ENCODE peak calls at places on chromosomes 11 and 22, in six cellular contexts. K is H9, S is Peyer's patch, V is cardiac muscle cell, E is neural progenitor cell, Q is NT2/D1. O is an unnamed sample. For H3K4me1 and H3K9me3, the result is how much of the 10 kb centered on the place peaks cover.

GRCh38 chr11:123047947-123048293 is 14.0 kb downstream of the HSPA8 start:
- DNase-seq in K (no peak), S (no peak), V (no peak), E (no peak), Q (no peak), O (no peak)

GRCh38 chr11:7270233-7270760 is 18.6 kb downstream of the SYT9 start:
- DNase-seq in K (no peak), S (no peak), V (no peak), E (no peak), Q (no peak), O (no peak)

GRCh38 chr22:25551396-25551795 is 13.1 kb upstream of the GRK3 start:
- DNase-seq in K (no peak), S (no peak), V (peak), E (no peak), Q (no peak), O (no peak)

GRCh38 chr11:2215561-2216399 is 44.2 kb upstream of the TH start:
- DNase-seq in K (peak), S (no peak), V (no peak), E (no peak), Q (no peak), O (peak)

GRCh38 chr11:134538793-134539192 is 126.8 kb upstream of the B3GAT1 start:
- DNase-seq in K (no peak), S (no peak), V (no peak), E (no peak), Q (no peak), O (peak)

GRCh38 chr11:95324826-95325225 is 93.8 kb upstream of the SESN3 start:
- DNase-seq in K (no peak), S (no peak), V (no peak), E (no peak), Q (no peak), O (no peak)

GRCh38 chr11:13596601-13597000 is 71.9 kb upstream of the FAR1 start:
- DNase-seq in K (no peak), S (no peak), V (no peak), E (no peak), Q (no peak), O (no peak)

GRCh38 chr11:100741866-100742625 is 55.0 kb downstream of the ARHGAP42 start:
- DNase-seq in K (no peak), S (no peak), V (no peak), E (no peak), Q (no peak), O (no peak)

GRCh38 chr22:50176850-50177536 is 6.5 kb downstream of the PANX2 start:
- DNase-seq in K (no peak), S (no peak), V (no peak), E (no peak), Q (no peak), O (peak)

GRCh38 chr11:61973603-61974162 is 6.2 kb upstream of the FTH1 start:
- DNase-seq in K (no peak), S (no peak), V (no peak), E (peak), Q (no peak), O (peak)

GRCh38 chr22:43553451-43554258 is 141.8 kb downstream of the MPPED1 start:
- DNase-seq in K (no peak), S (no peak), V (no peak), E (no peak), Q (no peak), O (no peak)

GRCh38 chr11:62664405-62665074 is 470 bp downstream of the C11orf98 start:
- DNase-seq in K (peak), S (no peak), V (peak), E (no peak), Q (no peak), O (no peak)

GRCh38 chr22:20290045-20290392 is 21.9 kb upstream of the RTN4R start:
- DNase-seq in K (no peak), S (no peak), V (no peak), E (no peak), Q (no peak), O (no peak)

GRCh38 chr11:130773436-130773835 is 142.8 kb downstream of the SNX19 start:
- DNase-seq in K (no peak), S (no peak), V (no peak), E (no peak), Q (no peak), O (no peak)
- H3K4me1 ChIP-seq in K (under half), S (under half), V (under half), E (under half), Q (under half), O (under half)

DNA sequence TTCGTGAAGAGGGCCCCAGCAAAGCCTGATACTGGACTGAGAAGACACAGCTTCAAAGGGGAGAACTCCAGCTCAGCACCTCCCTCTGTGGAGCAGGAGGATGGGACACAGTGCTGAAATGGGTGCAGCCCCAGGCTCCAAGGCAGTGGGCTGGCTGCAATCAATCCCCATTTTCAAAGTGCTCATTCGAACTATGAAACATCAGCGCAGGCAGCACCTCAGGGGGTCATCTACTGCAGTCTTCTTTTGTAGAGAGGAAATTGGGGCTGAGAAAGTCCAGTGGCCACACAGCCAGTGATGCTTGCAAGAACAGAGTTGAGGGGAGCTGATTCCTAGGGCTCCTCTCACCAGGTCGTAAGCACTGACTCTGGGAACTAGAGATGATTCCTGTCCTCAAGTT is 25.1 kb downstream of the OPCML start:
- DNase-seq in K (peak), S (no peak), V (no peak), E (no peak), Q (no peak), O (no peak)
- H3K9me3 ChIP-seq in K (under half), S (under half), V (under half), E (under half), Q (under half), O (under half)

GRCh38 chr11:65915821-65916251 is 3.0 kb downstream of the C11orf68 start:
- DNase-seq in K (peak), S (peak), V (peak), E (no peak), Q (peak), O (no peak)
- H3K4me1 ChIP-seq in K (under half), S (under half), V (under half), E (under half), Q (under half), O (under half)

DNA sequence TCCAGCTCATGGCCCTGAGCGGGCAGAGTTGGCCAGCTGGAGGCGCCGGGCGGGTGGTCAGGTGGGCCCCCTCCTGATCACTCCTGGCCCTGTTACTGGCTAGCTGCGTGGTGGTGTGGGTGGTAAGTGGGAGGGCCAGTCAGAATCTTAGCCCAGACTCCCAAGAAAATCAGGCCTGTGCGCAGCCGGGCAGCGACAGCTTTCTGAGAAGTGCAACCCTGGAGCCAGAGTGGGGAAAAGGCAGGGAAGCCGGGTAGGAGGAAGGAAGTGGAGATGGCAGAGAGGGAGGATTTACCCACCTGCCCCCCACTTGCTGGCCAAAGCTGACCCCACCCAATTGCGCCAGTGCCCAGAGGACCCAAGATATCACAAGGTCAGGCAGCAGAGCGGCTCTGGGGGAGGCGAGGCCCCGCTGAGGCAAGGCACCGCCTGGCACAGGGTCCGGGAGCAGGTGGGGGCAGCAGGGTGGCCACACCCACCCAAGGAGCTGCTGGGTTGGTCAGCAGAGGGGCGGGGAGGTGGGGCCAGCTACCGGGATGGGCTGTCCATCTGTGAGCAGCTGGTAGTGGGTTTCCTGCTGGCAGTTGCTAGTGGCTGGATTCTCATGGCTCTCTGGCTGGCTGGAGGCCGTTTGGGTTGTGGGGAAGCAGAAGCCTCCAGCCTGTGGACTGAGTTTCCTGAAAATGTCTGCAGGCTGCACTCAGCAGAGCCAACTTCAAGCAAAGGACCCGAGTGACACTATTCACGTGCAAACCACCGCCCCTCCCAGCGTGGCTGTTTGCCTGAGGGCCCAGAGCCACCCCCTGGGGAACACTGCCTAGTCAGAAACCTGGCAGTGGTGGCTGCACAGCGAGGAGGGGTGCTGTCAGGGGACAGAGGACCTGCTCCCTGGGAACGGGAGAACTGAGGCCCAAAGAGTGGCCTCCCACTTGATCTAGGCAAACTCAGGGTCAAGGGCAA is 196.3 kb downstream of the IGLL1 start:
- DNase-seq in K (peak), S (peak), V (peak), E (peak), Q (no peak), O (peak)
- H3K9me3 ChIP-seq in K (under half), S (under half), V (under half), E (under half), Q (under half), O (under half)

GRCh38 chr11:78797559-78797958 is 222.9 kb upstream of the NARS2 start:
- DNase-seq in K (no peak), S (no peak), V (no peak), E (no peak), Q (no peak), O (no peak)

GRCh38 chr11:78800089-78800690 is 225.5 kb upstream of the NARS2 start:
- DNase-seq in K (no peak), S (no peak), V (no peak), E (peak), Q (no peak), O (no peak)

GRCh38 chr11:78796956-78797355 is 222.3 kb upstream of the NARS2 start:
- DNase-seq in K (no peak), S (no peak), V (peak), E (no peak), Q (no peak), O (no peak)

GRCh38 chr11:78800756-78801155 is 226.1 kb upstream of the NARS2 start:
- DNase-seq in K (no peak), S (no peak), V (peak), E (no peak), Q (no peak), O (no peak)

GRCh38 chr11:78798567-78799170 is 224.0 kb upstream of the NARS2 start:
- DNase-seq in K (peak), S (peak), V (peak), E (peak), Q (peak), O (peak)
- H3K4me1 ChIP-seq in K (under half), S (under half), V (under half), E (under half), Q (under half), O (under half)

O was measured in right lobe of liver.